ENCODE peak calls at places on chromosomes 13 and 19, in four cellular contexts. One of them, this sample, is unnamed. For H3K36me3, the result is how much of the 10 kb centered on the place peaks cover.

GRCh38 chr19:37221136-37221535 is 3.1 kb downstream of the ZNF383 start:
- DNase-seq in cardiac muscle cell: no peak
- DNase-seq in endodermal cell: no peak
- DNase-seq in uterus: no peak
- DNase-seq in this sample: no peak

GRCh38 chr13:72983085-72983768 is 75.6 kb upstream of the KLF5 start:
- DNase-seq in endodermal cell: no peak
- DNase-seq in cardiac muscle cell: no peak
- DNase-seq in uterus: no peak
- DNase-seq in this sample: no peak

GRCh38 chr13:102846261-102847015 is 606 bp downstream of the ERCC5 start:
- DNase-seq in endodermal cell: peak
- DNase-seq in uterus: peak
- DNase-seq in cardiac muscle cell: peak
- DNase-seq in this sample: peak

GRCh38 chr13:85728831-85729230 is 70.4 kb downstream of the SLITRK6 start:
- DNase-seq in endodermal cell: no peak
- DNase-seq in cardiac muscle cell: no peak
- DNase-seq in uterus: no peak
- DNase-seq in this sample: no peak

GRCh38 chr19:32891609-32892008 is 22.0 kb upstream of the SLC7A9 start:
- DNase-seq in cardiac muscle cell: no peak
- DNase-seq in endodermal cell: no peak
- DNase-seq in uterus: no peak
- DNase-seq in this sample: no peak

GRCh38 chr19:9865732-9866627 is 30.9 kb downstream of the PIN1 start:
- DNase-seq in endodermal cell: no peak
- DNase-seq in cardiac muscle cell: no peak
- DNase-seq in uterus: no peak
- DNase-seq in this sample: no peak

GRCh38 chr19:43469160-43469480 is 3.7 kb upstream of the LYPD3 start:
- DNase-seq in cardiac muscle cell: no peak
- DNase-seq in endodermal cell: no peak
- DNase-seq in uterus: no peak
- DNase-seq in this sample: no peak

GRCh38 chr19:5967994-5968430 is 9.9 kb downstream of the RANBP3 start:
- DNase-seq in uterus: peak
- DNase-seq in cardiac muscle cell: peak
- DNase-seq in endodermal cell: peak
- DNase-seq in this sample: no peak

GRCh38 chr13:111368091-111368490 is 47.6 kb downstream of the TEX29 start:
- DNase-seq in endodermal cell: no peak
- DNase-seq in uterus: no peak
- DNase-seq in cardiac muscle cell: no peak
- DNase-seq in this sample: no peak

GRCh38 chr13:80399340-80400163 is 58.6 kb upstream of the SPRY2 start:
- DNase-seq in uterus: no peak
- DNase-seq in cardiac muscle cell: no peak
- DNase-seq in endodermal cell: no peak
- DNase-seq in this sample: no peak

GRCh38 chr19:38711726-38712153 is 32.5 kb downstream of the CAPN12 start:
- DNase-seq in cardiac muscle cell: no peak
- DNase-seq in endodermal cell: no peak
- DNase-seq in uterus: no peak
- DNase-seq in this sample: no peak

GRCh38 chr13:51282322-51282721 is 57.2 kb upstream of the SERPINE3 start:
- DNase-seq in uterus: no peak
- DNase-seq in endodermal cell: peak
- DNase-seq in cardiac muscle cell: no peak
- DNase-seq in this sample: no peak

GRCh38 chr13:57631607-57632275 is at the start of gene PCDH17:
- DNase-seq in endodermal cell: no peak
- DNase-seq in cardiac muscle cell: peak
- DNase-seq in uterus: peak
- DNase-seq in this sample: no peak

GRCh38 chr19:48551437-48552302 is at the start of gene SULT2B1:
- DNase-seq in endodermal cell: no peak
- DNase-seq in cardiac muscle cell: no peak
- DNase-seq in uterus: no peak
- DNase-seq in this sample: no peak

GRCh38 chr19:39592381-39592780 is 9.9 kb upstream of the LGALS13 start:
- DNase-seq in uterus: no peak
- DNase-seq in endodermal cell: no peak
- DNase-seq in cardiac muscle cell: no peak
- DNase-seq in this sample: no peak

GRCh38 chr19:17766543-17767131 is 15.4 kb downstream of the FCHO1 start:
- DNase-seq in endodermal cell: peak
- DNase-seq in cardiac muscle cell: peak
- DNase-seq in uterus: peak
- DNase-seq in this sample: peak

GRCh38 chr13:34750078-34750703 is 191.9 kb upstream of the NBEA start:
- DNase-seq in uterus: peak
- DNase-seq in cardiac muscle cell: peak
- DNase-seq in endodermal cell: peak
- DNase-seq in this sample: peak

GRCh38 chr13:83153833-83154232 is 728.4 kb downstream of the SLITRK1 start:
- DNase-seq in cardiac muscle cell: no peak
- DNase-seq in uterus: no peak
- DNase-seq in endodermal cell: no peak
- DNase-seq in this sample: no peak

GRCh38 chr13:70237131-70237530 is 128.9 kb upstream of the KLHL1 start:
- DNase-seq in cardiac muscle cell: no peak
- DNase-seq in uterus: no peak
- DNase-seq in endodermal cell: no peak
- DNase-seq in this sample: no peak

GRCh38 chr13:60164490-60164889 is 762 bp upstream of the DIAPH3 start:
- DNase-seq in uterus: no peak
- DNase-seq in endodermal cell: no peak
- DNase-seq in cardiac muscle cell: no peak
- DNase-seq in this sample: no peak

GRCh38 chr19:14091885-14092462 is 1.4 kb upstream of the SAMD1 start:
- DNase-seq in uterus: no peak
- DNase-seq in endodermal cell: peak
- DNase-seq in cardiac muscle cell: no peak
- DNase-seq in this sample: no peak

GRCh38 chr19:30744741-30745475 is 372.7 kb downstream of the ZNF536 start:
- DNase-seq in cardiac muscle cell: no peak
- DNase-seq in endodermal cell: no peak
- DNase-seq in uterus: no peak
- DNase-seq in this sample: no peak

GRCh38 chr19:39032164-39032918 is at the start of gene FBXO27:
- DNase-seq in cardiac muscle cell: peak
- DNase-seq in endodermal cell: peak
- DNase-seq in uterus: peak
- DNase-seq in this sample: peak

GRCh38 chr19:39052243-39052746 is 19.9 kb upstream of the FBXO27 start:
- DNase-seq in uterus: peak
- DNase-seq in endodermal cell: peak
- DNase-seq in cardiac muscle cell: peak
- DNase-seq in this sample: peak

GRCh38 chr19:58356236-58356970 is 3.1 kb upstream of the A1BG start:
- DNase-seq in cardiac muscle cell: no peak
- DNase-seq in uterus: no peak
- DNase-seq in endodermal cell: peak
- DNase-seq in this sample: peak
- H3K4me3 ChIP-seq in cardiac muscle cell: no peak
- H3K4me3 ChIP-seq in uterus: peak
- H3K4me3 ChIP-seq in endodermal cell: no peak
- H3K4me3 ChIP-seq in this sample: no peak

DNA sequence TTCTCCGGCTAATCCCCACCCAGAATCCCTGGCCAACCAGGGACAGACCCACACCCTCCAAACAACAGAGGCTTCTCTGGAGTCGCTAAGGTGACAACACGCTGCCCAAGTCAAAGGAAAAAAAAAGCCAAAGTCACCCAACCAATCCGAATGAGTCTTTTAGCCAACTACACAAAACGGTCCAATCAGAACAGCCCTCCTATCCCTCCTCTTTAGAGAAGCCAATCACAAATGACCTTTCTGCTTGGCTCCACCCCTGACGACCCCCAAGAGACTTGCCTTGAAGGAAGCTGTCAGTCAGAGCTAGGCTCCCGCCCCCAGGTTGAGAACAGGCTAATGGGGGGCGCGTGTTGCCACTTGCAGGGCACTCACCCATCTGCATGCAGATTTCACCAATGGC is 6.6 kb upstream of the FBXW9 start:
- DNase-seq in cardiac muscle cell: peak
- DNase-seq in uterus: no peak
- DNase-seq in endodermal cell: peak
- DNase-seq in this sample: no peak
- TF ChIP-seq CTCF in cardiac muscle cell: no peak
- TF ChIP-seq CTCF in uterus: no peak
- TF ChIP-seq CTCF in endodermal cell: no peak
- TF ChIP-seq CTCF in this sample: no peak

DNA sequence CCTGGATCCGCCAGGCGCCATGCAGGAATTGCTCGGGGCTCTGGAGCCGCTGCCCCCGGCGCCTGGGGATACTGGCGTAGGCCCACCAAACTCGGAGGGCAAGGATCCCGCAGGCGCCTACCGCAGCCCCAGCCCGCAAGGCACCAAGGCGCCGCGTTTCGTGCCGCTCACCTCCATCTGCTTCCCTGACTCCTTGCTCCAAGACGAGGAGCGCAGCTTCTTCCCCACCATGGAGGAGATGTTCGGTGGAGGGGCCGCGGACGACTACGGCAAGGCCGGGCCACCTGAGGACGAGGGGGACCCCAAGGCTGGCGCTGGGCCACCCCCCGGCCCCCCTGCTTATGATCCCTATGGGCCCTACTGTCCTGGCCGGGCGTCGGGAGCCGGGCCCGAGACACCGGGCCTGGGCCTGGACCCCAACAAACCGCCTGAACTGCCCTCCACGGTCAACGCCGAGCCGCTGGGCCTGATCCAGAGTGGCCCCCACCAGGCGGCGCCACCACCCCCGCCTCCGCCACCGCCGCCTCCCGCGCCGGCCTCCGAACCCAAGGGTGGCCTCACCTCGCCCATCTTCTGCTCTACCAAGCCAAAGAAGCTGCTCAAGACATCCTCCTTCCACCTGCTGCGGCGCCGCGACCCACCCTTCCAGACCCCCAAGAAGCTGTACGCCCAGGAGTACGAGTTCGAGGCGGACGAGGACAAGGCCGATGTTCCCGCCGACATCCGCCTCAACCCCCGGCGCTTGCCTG is 6.1 kb downstream of the PRR12 start:
- DNase-seq in endodermal cell: no peak
- DNase-seq in uterus: no peak
- DNase-seq in cardiac muscle cell: no peak
- DNase-seq in this sample: no peak
- H3K36me3 ChIP-seq in endodermal cell: under half
- H3K36me3 ChIP-seq in uterus: under half
- H3K36me3 ChIP-seq in cardiac muscle cell: under half
- H3K36me3 ChIP-seq in this sample: under half

DNA sequence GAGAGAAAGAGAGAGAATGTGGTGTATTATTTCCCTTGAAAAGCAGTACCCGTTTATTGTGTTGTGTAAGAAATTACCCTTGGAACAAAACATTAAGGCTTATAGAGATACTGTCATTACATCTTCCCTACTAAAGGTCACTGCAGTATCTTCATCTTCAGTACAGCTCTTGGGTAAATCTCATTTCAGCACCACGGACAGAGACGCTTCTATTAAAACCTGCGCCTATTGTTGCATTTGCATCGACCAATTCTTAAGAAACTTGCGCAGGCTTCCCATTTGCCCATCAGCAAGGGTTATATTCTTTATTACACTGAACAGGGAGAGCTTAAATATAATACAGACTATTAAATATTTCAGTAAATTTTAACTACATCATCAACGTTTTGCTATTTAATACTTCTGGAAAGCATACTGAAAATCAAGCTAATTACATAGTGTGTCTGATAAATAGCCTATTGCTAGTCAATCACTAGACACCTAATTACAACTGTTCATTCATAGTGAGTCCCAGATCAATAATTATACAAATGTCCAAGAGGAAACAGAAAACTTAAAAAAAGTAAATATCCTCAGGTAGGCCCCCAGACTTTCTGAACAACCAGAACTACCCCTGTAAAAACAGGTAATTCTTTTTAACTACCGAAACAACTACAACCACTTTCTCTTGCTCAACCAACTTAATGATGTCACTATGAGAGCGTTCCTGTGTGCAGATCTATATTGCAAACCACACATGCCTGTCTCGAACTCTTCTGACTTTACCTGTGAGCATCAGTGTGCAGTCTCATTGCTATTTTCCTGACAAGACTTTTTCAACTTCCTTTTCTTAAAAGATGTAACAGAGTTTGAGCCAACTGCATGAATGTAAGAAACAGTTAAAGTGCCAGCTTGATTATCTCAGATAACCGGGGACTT is 350.5 kb downstream of the LIG4 start:
- DNase-seq in endodermal cell: peak
- DNase-seq in cardiac muscle cell: peak
- DNase-seq in uterus: no peak
- DNase-seq in this sample: no peak
- H3K4me3 ChIP-seq in endodermal cell: peak
- H3K4me3 ChIP-seq in cardiac muscle cell: no peak
- H3K4me3 ChIP-seq in uterus: no peak
- H3K4me3 ChIP-seq in this sample: no peak

GRCh38 chr13:24500977-24501376 is 11.6 kb downstream of the PARP4 start:
- DNase-seq in endodermal cell: no peak
- DNase-seq in uterus: no peak
- DNase-seq in cardiac muscle cell: no peak
- DNase-seq in this sample: no peak
- TF ChIP-seq CTCF in endodermal cell: no peak
- TF ChIP-seq CTCF in uterus: no peak
- TF ChIP-seq CTCF in cardiac muscle cell: no peak
- TF ChIP-seq CTCF in this sample: no peak

GRCh38 chr19:46719629-46720515 is 3.0 kb upstream of the PRKD2 start:
- DNase-seq in uterus: no peak
- DNase-seq in cardiac muscle cell: no peak
- DNase-seq in endodermal cell: no peak
- DNase-seq in this sample: no peak
- H3K36me3 ChIP-seq in uterus: under half
- H3K36me3 ChIP-seq in cardiac muscle cell: under half
- H3K36me3 ChIP-seq in endodermal cell: under half
- H3K36me3 ChIP-seq in this sample: under half

GRCh38 chr13:106917024-106917491 is 349.1 kb upstream of the ARGLU1 start:
- DNase-seq in uterus: peak
- DNase-seq in cardiac muscle cell: no peak
- DNase-seq in endodermal cell: no peak
- DNase-seq in this sample: no peak
- H3K4me3 ChIP-seq in uterus: peak
- H3K4me3 ChIP-seq in cardiac muscle cell: peak
- H3K4me3 ChIP-seq in endodermal cell: no peak
- H3K4me3 ChIP-seq in this sample: no peak

This sample was measured in GM06990.